ENCODE peak calls at places on chromosomes 5 and 9, in eight cellular contexts. N is ACHN; P is HS-5; X is AG04450; S is activated CD8-positive, alpha-beta memory T cell treated with anti-CD3 and anti-CD28 coated beads, Interleukin-2, amount 50 U/mL, for 48 hours; G is HT1080; W is NCI-H2171; Q is HL-60. U is an unnamed sample.
A peak's percentile ranks its signal among the peaks of the same experiment; 100 is the strongest.

GRCh38 chr9:106025449-106025848 is 331.1 kb downstream of the TMEM38B start:
- DNase-seq in N (no peak), P (no peak), X (no peak), S (no peak), G (no peak), W (no peak), Q (no peak), U (no peak)

GRCh38 chr5:52989781-52990530 is 804 bp downstream of the ITGA2 start:
- DNase-seq in N (peak; percentile 40), P (no peak), X (no peak), S (peak; percentile 58), G (peak; percentile 52), W (no peak), Q (no peak), U (no peak)

GRCh38 chr5:133875179-133875578 is 93.2 kb downstream of the C5orf15 start:
- DNase-seq in N (no peak), P (no peak), X (no peak), S (no peak), G (no peak), W (no peak), Q (no peak), U (no peak)

GRCh38 chr5:38466444-38467189 is 89.8 kb downstream of the LIFR start:
- DNase-seq in N (no peak), P (no peak), X (no peak), S (no peak), G (no peak), W (no peak), Q (no peak), U (no peak)

GRCh38 chr9:125548141-125548540 is 158.9 kb downstream of the MAPKAP1 start:
- DNase-seq in N (no peak), P (no peak), X (no peak), S (no peak), G (no peak), W (no peak), Q (no peak), U (no peak)

GRCh38 chr5:92678576-92679105 is 902.4 kb downstream of the NR2F1-AS1 start:
- DNase-seq in N (peak; percentile 10), P (no peak), X (no peak), S (no peak), G (no peak), W (no peak), Q (no peak), U (no peak)

GRCh38 chr5:115306011-115306530 is 9.6 kb upstream of the CCDC112 start:
- DNase-seq in N (no peak), P (no peak), X (no peak), S (no peak), G (no peak), W (no peak), Q (no peak), U (no peak)

GRCh38 chr5:172417983-172418630 is 36.2 kb downstream of the SH3PXD2B start:
- DNase-seq in N (no peak), P (no peak), X (peak; percentile 85), S (no peak), G (peak; percentile 23), W (no peak), Q (peak; percentile 42), U (no peak)

GRCh38 chr5:175894251-175894650 is 22.9 kb downstream of the CPLX2 start:
- DNase-seq in N (no peak), P (no peak), X (no peak), S (no peak), G (no peak), W (no peak), Q (no peak), U (no peak)

GRCh38 chr9:4301302-4301701 is 1.4 kb upstream of the GLIS3 start:
- DNase-seq in N (no peak), P (no peak), X (no peak), S (no peak), G (peak; percentile 72), W (no peak), Q (no peak), U (no peak)

GRCh38 chr5:88785396-88786216 is 97.4 kb downstream of the MEF2C start:
- DNase-seq in N (peak; percentile 93), P (peak; percentile 76), X (peak; percentile 55), S (no peak), G (peak; percentile 96), W (no peak), Q (no peak), U (no peak)

GRCh38 chr5:173158366-173158765 is 14.0 kb downstream of the BNIP1 start:
- DNase-seq in N (no peak), P (no peak), X (no peak), S (no peak), G (no peak), W (no peak), Q (no peak), U (no peak)

GRCh38 chr5:104184264-104184663 is 621.7 kb upstream of the NUDT12 start:
- DNase-seq in N (no peak), P (no peak), X (no peak), S (no peak), G (no peak), W (no peak), Q (no peak), U (no peak)

GRCh38 chr5:89315194-89315593 is 432.2 kb upstream of the MEF2C start:
- DNase-seq in N (no peak), P (no peak), X (no peak), S (no peak), G (no peak), W (no peak), Q (no peak), U (no peak)

GRCh38 chr5:175895215-175895614 is 23.8 kb downstream of the CPLX2 start:
- DNase-seq in N (no peak), P (no peak), X (no peak), S (no peak), G (no peak), W (no peak), Q (no peak), U (no peak)

GRCh38 chr9:113998529-113999255 is 79.4 kb downstream of the AMBP start:
- DNase-seq in N (peak; percentile 15), P (no peak), X (no peak), S (peak; percentile 29), G (no peak), W (no peak), Q (no peak), U (peak; percentile 1)

GRCh38 chr5:149651686-149652085 is 70.4 kb downstream of the ARHGEF37 start:
- DNase-seq in N (no peak), P (no peak), X (no peak), S (peak; percentile 52), G (no peak), W (no peak), Q (no peak), U (no peak)

GRCh38 chr5:123512631-123513461 is 869 bp downstream of the CSNK1G3 start:
- DNase-seq in N (peak; percentile 15), P (no peak), X (no peak), S (peak; percentile 78), G (peak; percentile 48), W (no peak), Q (peak; percentile 6), U (peak; percentile 48)

GRCh38 chr9:129555512-129556203 is 65.2 kb downstream of the C9orf50 start:
- DNase-seq in N (no peak), P (no peak), X (no peak), S (no peak), G (no peak), W (no peak), Q (no peak), U (no peak)

GRCh38 chr9:106286249-106286648 is 576.7 kb upstream of the ZNF462 start:
- DNase-seq in N (peak; percentile 5), P (no peak), X (no peak), S (no peak), G (peak; percentile 34), W (peak; percentile 21), Q (no peak), U (no peak)

GRCh38 chr5:126720369-126720768 is 56.6 kb upstream of the LMNB1 start:
- DNase-seq in N (no peak), P (no peak), X (no peak), S (no peak), G (no peak), W (no peak), Q (no peak), U (no peak)

GRCh38 chr5:168370826-168371225 is 79.4 kb downstream of the WWC1 start:
- DNase-seq in N (no peak), P (no peak), X (no peak), S (no peak), G (no peak), W (no peak), Q (no peak), U (no peak)

GRCh38 chr5:30405821-30406220 is 787.7 kb upstream of the CDH6 start:
- DNase-seq in N (no peak), P (peak; percentile 8), X (no peak), S (no peak), G (no peak), W (no peak), Q (no peak), U (no peak)

U was measured in activated B cell treated with CpG ODN at 0.5 μM for 24 hours.